ENCODE peak calls at places on chromosomes 1 and 21, in six cellular contexts. T, D, F, V, E and C are unnamed samples.

GRCh38 chr1:54287176-54287650 is 87.2 kb downstream of the MRPL37 start:
- DNase-seq in D (peak), E (peak), V (no peak), T (peak), F (peak), C (peak)

GRCh38 chr21:44986471-44987291 is 46.9 kb downstream of the SLX9 start:
- DNase-seq in F (no peak), D (no peak), T (peak), E (no peak), V (no peak), C (no peak)

GRCh38 chr1:47433453-47434050 is 4.3 kb upstream of the FOXD2 start:
- DNase-seq in V (no peak), T (no peak), D (no peak), E (peak), F (no peak), C (no peak)

GRCh38 chr1:230977781-230978490 is 725 bp downstream of the TTC13 start:
- DNase-seq in E (no peak), V (peak), D (no peak), F (no peak), T (no peak), C (peak)

GRCh38 chr21:14275806-14276205 is 59.8 kb downstream of the RBM11 start:
- DNase-seq in E (no peak), F (no peak), V (no peak), D (no peak), T (no peak), C (no peak)

GRCh38 chr1:167457936-167458584 is 60.3 kb downstream of the CD247 start:
- DNase-seq in E (no peak), V (no peak), D (no peak), F (no peak), T (no peak), C (no peak)

GRCh38 chr1:183163311-183163710 is 22.8 kb upstream of the LAMC2 start:
- DNase-seq in E (no peak), V (no peak), D (no peak), T (no peak), F (no peak), C (peak)

GRCh38 chr1:245999697-246000637 is 507.1 kb downstream of the SMYD3 start:
- DNase-seq in T (no peak), F (no peak), D (no peak), E (no peak), V (no peak), C (no peak)

GRCh38 chr1:182143825-182144661 is 82.5 kb upstream of the ZNF648 start:
- DNase-seq in V (peak), F (peak), T (peak), D (no peak), E (peak), C (no peak)

GRCh38 chr1:193181985-193182384 is 4.4 kb downstream of the B3GALT2 start:
- DNase-seq in T (no peak), E (no peak), F (no peak), V (no peak), D (no peak), C (no peak)

GRCh38 chr1:115134850-115135484 is 45.7 kb upstream of the TSPAN2 start:
- DNase-seq in D (no peak), F (no peak), E (no peak), T (no peak), V (no peak), C (peak)

GRCh38 chr1:228397966-228398365 is 8.7 kb downstream of the TRIM11 start:
- DNase-seq in V (no peak), E (no peak), T (peak), F (no peak), D (no peak), C (no peak)

GRCh38 chr1:15158506-15159165 is 5.1 kb downstream of the TMEM51 start:
- DNase-seq in D (no peak), V (no peak), F (no peak), E (no peak), T (no peak), C (no peak)

GRCh38 chr1:170520601-170521000 is 11.4 kb upstream of the GORAB start:
- DNase-seq in F (no peak), T (no peak), E (no peak), V (no peak), D (no peak), C (no peak)

GRCh38 chr1:55385402-55386018 is 170.3 kb upstream of the USP24 start:
- DNase-seq in T (no peak), V (no peak), E (no peak), D (no peak), F (no peak), C (no peak)

GRCh38 chr1:87130437-87130836 is 198.2 kb upstream of the LMO4 start:
- DNase-seq in V (no peak), D (no peak), F (no peak), E (no peak), T (no peak), C (no peak)

GRCh38 chr21:41834252-41834925 is 44.8 kb downstream of the PRDM15 start:
- DNase-seq in V (no peak), E (no peak), T (no peak), F (no peak), D (no peak), C (no peak)

GRCh38 chr21:29481641-29482040 is 182.9 kb downstream of the BACH1 start:
- DNase-seq in D (no peak), V (no peak), F (no peak), T (no peak), E (no peak), C (no peak)

GRCh38 chr1:67570473-67571143 is 114.4 kb upstream of the GADD45A start:
- DNase-seq in D (no peak), F (no peak), T (no peak), V (no peak), E (no peak), C (peak)

GRCh38 chr1:17603091-17603841 is 63.8 kb downstream of the ARHGEF10L start:
- DNase-seq in D (no peak), E (peak), F (no peak), V (no peak), T (no peak), C (peak)

GRCh38 chr1:229121845-229122436 is 149.0 kb upstream of the RAB4A start:
- DNase-seq in F (no peak), E (no peak), V (no peak), D (no peak), T (no peak), C (no peak)

GRCh38 chr1:52707927-52708655 is 9.9 kb upstream of the COA7 start:
- DNase-seq in D (no peak), V (no peak), F (no peak), T (no peak), E (no peak), C (no peak)

GRCh38 chr1:57072775-57073174 is 107.0 kb upstream of the C8B start:
- DNase-seq in D (no peak), V (no peak), F (no peak), T (no peak), E (no peak), C (peak)

GRCh38 chr1:36879613-36880012 is 154.7 kb downstream of the GRIK3 start:
- DNase-seq in V (no peak), E (no peak), T (peak), D (no peak), F (no peak), C (no peak)

GRCh38 chr1:24805534-24806301 is 60.5 kb downstream of the CLIC4 start:
- DNase-seq in T (no peak), V (no peak), E (no peak), D (no peak), F (no peak), C (no peak)

GRCh38 chr1:185044387-185044786 is 971 bp upstream of the RNF2 start:
- DNase-seq in E (no peak), F (no peak), T (no peak), V (no peak), D (no peak), C (no peak)

GRCh38 chr1:18279713-18280074 is 172.1 kb downstream of the IGSF21 start:
- DNase-seq in E (no peak), D (no peak), T (no peak), V (no peak), F (no peak), C (no peak)